ENCODE peak calls at places on chromosome 2, in six cellular contexts. J is astrocyte of the spinal cord, U is GM23248, T is hypothalamus, G is C1 segment of cervical spinal cord, W is non-pigmented ciliary epithelial cell. R is an unnamed sample.

GRCh38 chr2:68839260-68839833 is 31.9 kb downstream of the BMP10 start:
- DNase-seq in U (peak; percentile 25), J (no peak), T (no peak), W (no peak), G (no peak), R (no peak)

GRCh38 chr2:191601060-191601459 is 76.9 kb upstream of the NABP1 start:
- DNase-seq in U (no peak), T (no peak), G (no peak), J (no peak), W (no peak), R (no peak)

GRCh38 chr2:17621781-17622180 is 81.3 kb downstream of the VSNL1 start:
- DNase-seq in J (peak; percentile 28), W (no peak), G (no peak), T (no peak), U (peak; percentile 72), R (no peak)

GRCh38 chr2:233049194-233049761 is 10.9 kb upstream of the INPP5D start:
- DNase-seq in T (no peak), J (no peak), W (no peak), U (no peak), G (no peak), R (no peak)

GRCh38 chr2:8631465-8632005 is 50.3 kb upstream of the ID2 start:
- DNase-seq in J (no peak), W (no peak), G (no peak), T (no peak), U (no peak), R (no peak)

GRCh38 chr2:72112981-72113846 is 34.4 kb downstream of the CYP26B1 start:
- DNase-seq in W (no peak), U (peak; percentile 23), G (no peak), J (no peak), T (no peak), R (peak; percentile 19)

GRCh38 chr2:8753609-8754008 is 71.8 kb downstream of the ID2 start:
- DNase-seq in W (no peak), U (no peak), J (no peak), G (no peak), T (no peak), R (no peak)

GRCh38 chr2:121944072-121944829 is 188.8 kb downstream of the TSN start:
- DNase-seq in W (peak; percentile 51), J (peak; percentile 36), U (peak; percentile 95), G (no peak), T (no peak), R (peak; percentile 67)

GRCh38 chr2:150192701-150193100 is 294.8 kb downstream of the RND3 start:
- DNase-seq in T (no peak), G (no peak), J (no peak), U (no peak), W (no peak), R (no peak)

GRCh38 chr2:181076666-181077065 is 96.3 kb downstream of the UBE2E3 start:
- DNase-seq in T (no peak), W (no peak), J (no peak), U (no peak), G (no peak), R (no peak)

GRCh38 chr2:173159794-173160463 is 84.3 kb downstream of the MAP3K20 start:
- DNase-seq in U (peak; percentile 99), G (no peak), J (peak; percentile 96), T (no peak), W (peak; percentile 91), R (peak; percentile 94)

GRCh38 chr2:10196275-10196892 is 73.8 kb downstream of the RRM2 start:
- DNase-seq in W (no peak), T (no peak), J (no peak), G (peak; percentile 17), U (no peak), R (no peak)

R was measured in lower leg skin.